ENCODE peak calls at places on chromosomes 13 and 19, in five cellular contexts. D, H, M, O and V are unnamed samples.

GRCh38 chr13:35914662-35915061 is 216.5 kb downstream of the DCLK1 start:
- DNase-seq in D (no peak), H (peak; percentile 16), M (peak; percentile 62), O (no peak), V (no peak)

GRCh38 chr19:14114854-14115253 is 2.7 kb downstream of the PRKACA start:
- DNase-seq in D (no peak), H (peak; percentile 46), M (peak; percentile 56), O (peak; percentile 29), V (peak; percentile 83)

GRCh38 chr13:96690998-96691397 is 303.3 kb downstream of the OXGR1 start:
- DNase-seq in D (no peak), H (no peak), M (no peak), O (no peak), V (no peak)

GRCh38 chr19:4497770-4498389 is 20.4 kb downstream of the PLIN4 start:
- DNase-seq in D (no peak), H (no peak), M (no peak), O (no peak), V (no peak)

GRCh38 chr13:37476874-37477273 is 121.7 kb downstream of the POSTN start:
- DNase-seq in D (peak; percentile 33), H (no peak), M (peak; percentile 77), O (no peak), V (peak; percentile 51)

GRCh38 chr13:34913040-34913439 is 29.0 kb upstream of the NBEA start:
- DNase-seq in D (peak; percentile 2), H (peak; percentile 19), M (peak; percentile 39), O (peak; percentile 10), V (peak; percentile 87)

GRCh38 chr19:30718014-30718413 is 345.8 kb downstream of the ZNF536 start:
- DNase-seq in D (no peak), H (no peak), M (no peak), O (no peak), V (no peak)

GRCh38 chr13:42660367-42660965 is 86.5 kb downstream of the TNFSF11 start:
- DNase-seq in D (peak; percentile 52), H (peak; percentile 26), M (peak; percentile 25), O (no peak), V (no peak)

GRCh38 chr19:18415177-18415867 is 3.9 kb upstream of the SSBP4 start:
- DNase-seq in D (peak; percentile 65), H (no peak), M (peak; percentile 88), O (peak; percentile 72), V (no peak)

GRCh38 chr19:43739419-43739818 is 15.3 kb downstream of the SMG9 start:
- DNase-seq in D (no peak), H (no peak), M (no peak), O (no peak), V (peak; percentile 49)

GRCh38 chr13:111789011-111789410 is 277.9 kb upstream of the SOX1 start:
- DNase-seq in D (no peak), H (no peak), M (no peak), O (no peak), V (peak; percentile 37)

GRCh38 chr19:8635422-8635821 is 5.0 kb downstream of the NFILZ start:
- DNase-seq in D (no peak), H (peak; percentile 79), M (peak; percentile 75), O (no peak), V (no peak)

GRCh38 chr13:78398743-78399410 is 204.5 kb downstream of the POU4F1 start:
- DNase-seq in D (no peak), H (no peak), M (no peak), O (no peak), V (no peak)

GRCh38 chr13:36175621-36176020 is 38.7 kb downstream of the SOHLH2 start:
- DNase-seq in D (no peak), H (no peak), M (no peak), O (no peak), V (no peak)

GRCh38 chr19:40594251-40594650 is 6.9 kb upstream of the LTBP4 start:
- DNase-seq in D (no peak), H (no peak), M (peak; percentile 55), O (peak; percentile 56), V (no peak)

GRCh38 chr13:102940143-102940542 is 94.3 kb downstream of the ERCC5 start:
- DNase-seq in D (no peak), H (no peak), M (no peak), O (peak; percentile 8), V (peak; percentile 77)

GRCh38 chr19:39983695-39984302 is 12.8 kb downstream of the PSMC4 start:
- DNase-seq in D (no peak), H (no peak), M (no peak), O (no peak), V (no peak)

GRCh38 chr19:18781885-18782527 is 9.1 kb downstream of the COMP start:
- DNase-seq in D (no peak), H (no peak), M (no peak), O (no peak), V (no peak)

GRCh38 chr19:46471116-46471733 is at the start of gene PNMA8A:
- DNase-seq in D (peak; percentile 63), H (no peak), M (peak; percentile 84), O (no peak), V (peak; percentile 96)

DNA sequence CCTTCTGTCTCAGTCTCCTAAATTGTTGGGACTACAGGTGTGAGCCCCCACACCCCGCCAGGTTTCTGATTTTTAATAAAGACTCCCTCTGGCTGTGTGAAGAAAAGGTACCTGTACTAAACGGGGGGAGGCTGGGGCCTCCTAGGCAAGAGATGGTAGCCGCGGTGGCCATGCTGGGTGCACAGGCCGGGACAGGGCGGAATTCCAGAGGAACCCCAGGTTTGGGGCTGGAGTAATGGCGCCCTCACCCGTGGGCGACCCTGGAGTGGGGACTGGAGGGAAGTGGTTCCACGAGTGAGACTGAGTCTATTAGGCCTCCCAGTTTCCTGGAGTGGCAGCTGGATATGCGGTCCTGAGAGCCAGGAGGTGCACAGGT is 1.6 kb upstream of the CBARP start:
- DNase-seq in D (no peak), H (no peak), M (no peak), O (no peak), V (no peak)
- H3K4me1 ChIP-seq in D (peaks cover 12% of the 10 kb centered on the region), H (peaks cover 17% of the 10 kb centered on the region), M (peaks cover 28% of the 10 kb centered on the region), O (peaks cover 60% of the 10 kb centered on the region), V (no peaks in the 10 kb centered on the region)

GRCh38 chr13:27427663-27428062 is 3.2 kb downstream of the GTF3A start:
- DNase-seq in D (no peak), H (no peak), M (no peak), O (no peak), V (no peak)
- H3K36me3 ChIP-seq in D (peaks cover 11% of the 10 kb centered on the region), H (peaks cover 31% of the 10 kb centered on the region), M (peaks cover 32% of the 10 kb centered on the region), O (peaks cover 75% of the 10 kb centered on the region), V (peaks cover 40% of the 10 kb centered on the region)

GRCh38 chr19:1756705-1757445 is 3.6 kb downstream of the ONECUT3 start:
- DNase-seq in D (no peak), H (no peak), M (no peak), O (no peak), V (peak; percentile 67)

GRCh38 chr19:1758959-1759903 is 5.9 kb downstream of the ONECUT3 start:
- DNase-seq in D (no peak), H (no peak), M (no peak), O (no peak), V (no peak)

GRCh38 chr19:1756264-1756663 is 3.0 kb downstream of the ONECUT3 start:
- DNase-seq in D (no peak), H (peak; percentile 42), M (no peak), O (no peak), V (no peak)

GRCh38 chr19:1758231-1758577 is 4.9 kb downstream of the ONECUT3 start:
- DNase-seq in D (no peak), H (no peak), M (no peak), O (no peak), V (no peak)

GRCh38 chr19:1757468-1758230 is 4.3 kb downstream of the ONECUT3 start:
- DNase-seq in D (no peak), H (no peak), M (no peak), O (no peak), V (peak; percentile 49)
- H3K9ac ChIP-seq in D (no peak overlapping the region), H (no peak overlapping the region), M (no peak overlapping the region), O (no peak overlapping the region), V (no peak overlapping the region)

DNA sequence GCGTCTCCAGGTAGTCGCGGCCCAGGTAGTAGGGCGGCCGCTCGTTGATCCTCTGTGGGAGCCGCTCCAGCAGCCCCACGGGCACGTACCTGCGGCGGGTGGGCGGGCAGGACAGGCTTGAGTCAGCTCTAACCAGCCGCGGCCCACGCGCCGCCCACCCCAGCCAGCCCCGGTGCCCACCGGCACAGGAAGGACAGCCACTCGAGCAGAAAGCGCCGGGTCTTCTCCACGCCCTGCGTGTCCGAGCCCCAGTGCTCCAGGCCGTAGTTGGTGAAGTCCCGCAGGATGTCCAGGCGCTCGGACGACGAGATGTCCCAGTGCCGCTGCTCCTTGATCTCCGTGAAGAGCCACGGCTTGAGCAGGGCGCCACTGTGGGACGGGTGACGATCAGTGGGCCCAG is 877 bp upstream of the PRR22 start:
- DNase-seq in D (no peak), H (no peak), M (no peak), O (no peak), V (no peak)
- H3K4me1 ChIP-seq in D (peaks cover 4% of the 10 kb centered on the region), H (peaks cover 8% of the 10 kb centered on the region), M (no peaks in the 10 kb centered on the region), O (peaks cover 16% of the 10 kb centered on the region), V (peaks cover 4% of the 10 kb centered on the region)

GRCh38 chr13:19882231-19882630 is 18.8 kb upstream of the ZMYM5 start:
- DNase-seq in D (no peak), H (no peak), M (no peak), O (no peak), V (no peak)
- H3K36me3 ChIP-seq in D (no peaks in the 10 kb centered on the region), H (no peaks in the 10 kb centered on the region), M (no peaks in the 10 kb centered on the region), O (no peaks in the 10 kb centered on the region), V (no peaks in the 10 kb centered on the region)

DNA sequence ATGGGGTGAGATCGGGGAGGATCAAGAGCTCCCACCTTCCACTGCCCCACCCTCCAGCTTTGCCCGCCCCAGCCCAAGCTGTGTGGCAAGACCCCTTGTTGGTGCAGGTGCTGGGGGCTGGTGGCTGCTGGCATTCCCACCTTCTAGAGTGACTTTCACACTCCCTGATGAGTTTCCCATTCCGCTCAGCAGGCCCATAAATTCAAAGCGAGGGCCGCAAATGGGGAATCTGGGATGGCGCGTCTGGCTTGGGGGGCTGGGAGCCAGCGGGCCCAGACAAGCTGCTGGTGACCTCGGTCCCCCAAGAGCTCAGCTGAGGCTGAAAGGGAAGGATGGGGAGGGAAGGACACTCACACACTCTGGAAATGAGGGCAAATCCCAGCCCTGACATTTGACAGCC is 110.3 kb downstream of the GADD45B start:
- DNase-seq in D (no peak), H (no peak), M (no peak), O (no peak), V (peak; percentile 79)
- H3K9ac ChIP-seq in D (no peak overlapping the region), H (no peak overlapping the region), M (no peak overlapping the region), O (no peak overlapping the region), V (no peak overlapping the region)

DNA sequence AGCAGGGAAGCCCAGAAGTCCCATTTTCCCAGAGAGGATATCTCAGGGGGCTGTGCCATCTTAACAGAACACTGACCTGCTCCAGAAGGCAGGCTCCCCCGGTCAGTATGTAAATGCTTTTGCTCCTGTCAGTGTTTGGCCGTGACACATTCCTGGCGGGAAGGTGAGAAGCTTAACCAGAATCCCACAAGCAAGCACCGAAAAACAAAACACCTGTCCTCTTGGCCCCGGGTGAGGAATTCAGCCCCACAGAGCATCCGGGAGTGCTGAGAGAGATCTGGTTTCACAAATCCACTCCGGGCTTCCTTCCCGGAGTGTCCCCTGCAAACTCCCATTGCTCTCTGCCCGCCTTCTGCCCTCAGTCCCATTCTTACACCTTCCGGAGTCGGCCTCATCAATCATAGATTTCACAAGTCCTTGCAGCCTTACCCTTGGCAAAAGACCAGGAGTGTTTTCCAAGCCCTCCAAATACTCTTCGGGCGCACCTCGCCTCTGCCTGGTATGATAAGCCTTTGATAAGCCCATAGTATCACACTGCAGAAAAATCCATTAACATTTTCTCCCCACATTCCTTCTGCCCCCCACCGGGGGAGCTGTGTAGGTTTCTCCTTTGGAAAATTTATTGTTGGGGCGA is 12.2 kb downstream of the TPM4 start:
- DNase-seq in D (peak; percentile 69), H (no peak), M (no peak), O (no peak), V (peak; percentile 82)
- H3K4me1 ChIP-seq in D (peaks cover 28% of the 10 kb centered on the region), H (peaks cover 7% of the 10 kb centered on the region), M (no peaks in the 10 kb centered on the region), O (no peaks in the 10 kb centered on the region), V (no peaks in the 10 kb centered on the region)